ENCODE peak calls at places on chromosomes 1 and 21, in seven cellular contexts. R, L, H, S, V, Y and J are unnamed samples. For H3K9me3, the result is how much of the 10 kb centered on the place peaks cover.

GRCh38 chr1:190908691-190909090 is 431.0 kb upstream of the BRINP3 start:
- DNase-seq in R (no peak), L (peak), H (peak), S (no peak), V (no peak), Y (no peak), J (no peak)

GRCh38 chr1:56411484-56412180 is 167.7 kb downstream of the PLPP3 start:
- DNase-seq in R (peak), L (no peak), H (no peak), S (no peak), V (peak), Y (no peak), J (no peak)

GRCh38 chr1:22114083-22115012 is 28.5 kb downstream of the WNT4 start:
- DNase-seq in R (peak), L (no peak), H (no peak), S (no peak), V (no peak), Y (no peak), J (no peak)

GRCh38 chr1:22709891-22710687 is 550 bp upstream of the EPHB2 start:
- DNase-seq in R (peak), L (peak), H (peak), S (peak), V (peak), Y (no peak), J (no peak)

GRCh38 chr21:25179116-25179515 is 428.2 kb downstream of the MRPL39 start:
- DNase-seq in R (no peak), L (no peak), H (no peak), S (no peak), V (no peak), Y (no peak), J (no peak)

GRCh38 chr1:160726114-160726497 is 12.9 kb upstream of the SLAMF7 start:
- DNase-seq in R (no peak), L (peak), H (peak), S (no peak), V (no peak), Y (no peak), J (no peak)

GRCh38 chr1:115539061-115539460 is 102.7 kb upstream of the VANGL1 start:
- DNase-seq in R (no peak), L (no peak), H (peak), S (no peak), V (no peak), Y (no peak), J (no peak)

GRCh38 chr1:67883069-67883468 is 49.8 kb upstream of the GNG12 start:
- DNase-seq in R (no peak), L (peak), H (peak), S (no peak), V (no peak), Y (no peak), J (no peak)

GRCh38 chr1:240029418-240029817 is 62.3 kb upstream of the FMN2 start:
- DNase-seq in R (no peak), L (peak), H (no peak), S (no peak), V (no peak), Y (no peak), J (no peak)

GRCh38 chr1:182253319-182253718 is 138.3 kb downstream of the GLUL start:
- DNase-seq in R (no peak), L (no peak), H (no peak), S (no peak), V (no peak), Y (no peak), J (no peak)

GRCh38 chr1:216183427-216183826 is 239.8 kb downstream of the USH2A start:
- DNase-seq in R (no peak), L (no peak), H (no peak), S (no peak), V (no peak), Y (no peak), J (no peak)
- H3K4me3 ChIP-seq in R (no peak), L (no peak), H (no peak), S (no peak), V (no peak), Y (no peak), J (no peak)

GRCh38 chr1:248144513-248145198 is at the start of gene OR2M5:
- DNase-seq in R (no peak), L (no peak), H (no peak), S (no peak), V (no peak), Y (no peak), J (no peak)
- H3K9me3 ChIP-seq in R (under half), L (under half), H (under half), S (under half), V (under half), Y (under half), J (under half)

DNA sequence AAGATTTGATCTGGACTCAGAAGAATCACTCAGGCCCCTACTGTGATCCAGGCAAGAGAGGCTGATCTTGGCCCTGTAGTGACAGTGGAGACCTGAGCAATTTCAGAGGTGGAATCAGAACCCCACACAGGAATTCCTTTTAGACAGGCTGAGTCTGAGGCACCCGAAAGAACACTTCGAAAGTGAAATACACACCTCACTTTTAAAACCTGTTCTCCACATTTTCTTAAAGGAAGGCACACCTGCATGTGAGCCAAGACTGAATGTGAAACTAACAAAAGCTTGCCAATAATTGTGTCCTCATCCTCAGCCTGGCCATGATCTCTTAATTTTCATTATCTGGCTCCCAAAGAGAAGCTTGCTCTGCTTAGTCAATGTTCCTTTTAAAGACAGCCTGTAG is 32.2 kb downstream of the SIPA1L2 start:
- DNase-seq in R (no peak), L (no peak), H (no peak), S (no peak), V (no peak), Y (no peak), J (no peak)
- H3K4me3 ChIP-seq in R (no peak), L (no peak), H (no peak), S (no peak), V (no peak), Y (no peak), J (no peak)

GRCh38 chr1:4086921-4087320 is 186.8 kb upstream of the C1orf174 start:
- DNase-seq in R (no peak), L (no peak), H (no peak), S (no peak), V (no peak), Y (peak), J (no peak)
- H3K9me3 ChIP-seq in R (under half), L (under half), H (under half), S (under half), V (under half), Y (under half), J (under half)

DNA sequence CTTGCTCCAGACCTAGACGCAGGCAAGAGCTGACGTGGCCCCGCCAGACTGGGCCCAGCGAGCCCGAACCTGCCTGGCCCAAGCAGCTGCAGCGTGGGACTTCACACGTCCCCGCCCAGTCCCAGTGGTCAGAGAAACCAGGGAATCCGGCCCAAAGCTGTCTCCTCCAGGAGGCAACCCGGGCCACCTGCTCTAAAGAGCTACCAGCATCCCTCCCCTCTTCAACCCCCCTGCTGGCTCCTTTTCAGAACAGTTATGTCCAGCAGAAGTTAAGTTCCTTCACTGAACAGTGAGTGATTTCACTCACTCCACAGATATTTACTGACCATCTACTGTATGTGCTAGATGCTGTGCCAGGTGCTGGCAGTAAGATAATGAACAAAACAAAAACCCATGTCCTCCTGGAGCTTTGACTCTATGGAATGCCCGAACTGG is 2.1 kb upstream of the EFNA1 start:
- DNase-seq in R (no peak), L (no peak), H (peak), S (no peak), V (no peak), Y (no peak), J (no peak)
- H3K4me3 ChIP-seq in R (no peak), L (peak), H (no peak), S (no peak), V (no peak), Y (no peak), J (no peak)

DNA sequence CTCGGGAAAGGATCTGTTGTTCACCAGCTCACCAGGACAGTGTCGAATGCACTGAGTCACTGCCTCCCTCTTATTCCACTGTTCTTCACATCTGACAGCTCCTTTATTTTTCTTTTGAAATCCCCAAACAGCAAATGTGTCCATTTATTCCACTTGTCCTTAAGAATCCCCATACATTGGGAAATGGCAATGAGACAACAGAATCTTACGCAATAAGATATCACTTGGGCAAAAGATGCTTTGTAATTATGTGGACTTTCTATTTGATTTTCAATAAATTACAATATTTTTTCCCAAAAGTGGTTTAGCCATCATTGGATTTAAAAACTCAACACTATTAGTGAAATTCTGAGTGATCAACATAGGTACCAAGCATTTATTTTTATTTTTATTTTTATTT is 3.7 kb downstream of the KRTAP20-2 start:
- DNase-seq in R (no peak), L (no peak), H (no peak), S (no peak), V (no peak), Y (no peak), J (no peak)
- H3K9me3 ChIP-seq in R (under half), L (under half), H (under half), S (under half), V (under half), Y (under half), J (under half)

GRCh38 chr1:204075890-204076837 is 3.2 kb downstream of the SOX13 start:
- DNase-seq in R (no peak), L (no peak), H (no peak), S (no peak), V (no peak), Y (no peak), J (no peak)
- H3K4me3 ChIP-seq in R (peak), L (peak), H (no peak), S (no peak), V (no peak), Y (peak), J (no peak)

GRCh38 chr1:54716299-54717047 is 812 bp downstream of the TTC4 start:
- DNase-seq in R (no peak), L (peak), H (peak), S (no peak), V (no peak), Y (no peak), J (no peak)

GRCh38 chr1:54724771-54725170 is 9.1 kb downstream of the TTC4 start:
- DNase-seq in R (no peak), L (no peak), H (no peak), S (no peak), V (no peak), Y (no peak), J (no peak)

GRCh38 chr1:54721719-54722118 is 6.1 kb downstream of the TTC4 start:
- DNase-seq in R (no peak), L (peak), H (peak), S (no peak), V (no peak), Y (no peak), J (no peak)
- H3K9me3 ChIP-seq in R (under half), L (under half), H (under half), S (under half), V (under half), Y (under half), J (under half)

GRCh38 chr1:41497056-41497440 is 12.6 kb upstream of the EDN2 start:
- DNase-seq in R (no peak), L (no peak), H (no peak), S (no peak), V (no peak), Y (peak), J (no peak)

GRCh38 chr1:41494351-41495170 is 10.1 kb upstream of the EDN2 start:
- DNase-seq in R (no peak), L (no peak), H (no peak), S (no peak), V (no peak), Y (no peak), J (no peak)

GRCh38 chr1:41497631-41498030 is 13.1 kb upstream of the EDN2 start:
- DNase-seq in R (no peak), L (no peak), H (no peak), S (no peak), V (no peak), Y (no peak), J (no peak)

GRCh38 chr1:41495171-41495948 is 10.9 kb upstream of the EDN2 start:
- DNase-seq in R (peak), L (peak), H (no peak), S (no peak), V (no peak), Y (peak), J (no peak)

DNA sequence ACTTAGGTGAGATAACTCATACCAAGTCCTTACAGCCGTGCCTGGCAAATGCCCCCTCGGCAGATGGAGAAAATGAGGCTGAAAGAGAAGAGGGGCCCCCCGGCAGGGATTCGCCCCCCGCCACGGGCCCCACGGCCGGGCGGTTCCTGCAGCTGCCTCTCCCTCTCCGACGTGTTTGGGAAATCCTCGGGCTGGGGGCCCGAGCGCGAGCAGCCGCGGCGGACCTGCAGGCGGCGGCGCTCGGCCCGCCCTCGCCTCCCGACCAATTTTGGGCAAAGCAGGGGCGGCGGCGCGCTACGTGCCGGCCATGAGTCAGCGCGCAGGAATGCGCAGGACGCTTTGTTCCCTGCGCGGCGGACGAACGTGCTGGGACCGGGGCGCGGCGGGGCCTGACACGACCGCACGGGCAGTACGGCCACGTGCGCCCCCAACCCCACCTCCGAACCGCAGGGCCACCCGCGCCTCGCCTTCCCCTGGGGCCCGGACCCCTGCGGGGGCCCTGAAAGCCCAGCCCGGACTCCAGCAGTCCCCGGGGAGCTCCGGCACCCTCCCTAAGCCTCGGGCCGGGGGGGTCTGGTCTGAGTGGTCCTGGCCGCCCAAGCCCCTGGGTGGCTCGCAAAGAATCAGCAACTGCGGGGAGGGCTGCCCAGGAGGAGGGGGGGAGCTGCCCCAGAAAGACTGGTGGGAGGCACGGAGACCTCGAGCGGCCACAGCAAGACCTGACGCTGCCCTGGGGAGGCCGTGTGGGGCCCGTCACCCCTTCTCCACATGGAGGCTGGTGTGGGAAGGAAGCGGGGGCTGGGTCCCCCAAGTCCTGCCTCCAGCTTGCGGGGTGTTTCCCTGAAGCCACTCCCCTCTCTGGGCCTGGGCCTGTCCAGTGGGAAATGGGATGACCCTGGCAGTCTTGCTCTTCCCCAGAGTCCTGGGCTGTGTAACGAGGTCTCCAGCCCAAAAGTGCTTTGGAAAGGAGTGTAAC is 11.9 kb upstream of the EDN2 start:
- DNase-seq in R (peak), L (peak), H (peak), S (peak), V (peak), Y (peak), J (no peak)
- H3K4me3 ChIP-seq in R (peak), L (peak), H (no peak), S (peak), V (no peak), Y (no peak), J (no peak)